ENCODE peak calls at places on chromosome X, in eight cellular contexts. S is pancreas; A is uterus; O is CD4-positive, alpha-beta T cell; N is right atrium auricular region; H is H1; U is dorsolateral prefrontal cortex; Y is LNCaP clone FGC. P is an unnamed sample.

GRCh38 chrX:41025926-41026325 is 59.3 kb upstream of the USP9X start:
- DNase-seq in Y (no peak), S (no peak), O (no peak), N (no peak), U (no peak), H (no peak), A (no peak), P (no peak)

GRCh38 chrX:87728024-87728423 is 210.4 kb downstream of the KLHL4 start:
- DNase-seq in U (no peak), A (no peak), O (no peak), H (no peak), Y (no peak), N (no peak), S (no peak), P (no peak)

GRCh38 chrX:150647331-150647730 is 45.9 kb upstream of the MTMR1 start:
- DNase-seq in O (no peak), N (no peak), S (no peak), U (no peak), A (no peak), H (no peak), Y (no peak), P (no peak)

GRCh38 chrX:3697701-3698279 is 15.7 kb downstream of the PRKX start:
- DNase-seq in Y (no peak), O (no peak), H (no peak), S (peak), A (no peak), U (peak), N (peak), P (no peak)

GRCh38 chrX:17591741-17592110 is 145.6 kb upstream of the SCML1 start:
- DNase-seq in O (no peak), H (no peak), Y (no peak), N (no peak), A (no peak), S (no peak), U (no peak), P (no peak)

GRCh38 chrX:3811331-3812311 is 98.2 kb upstream of the PRKX start:
- DNase-seq in O (peak), N (no peak), H (no peak), A (no peak), S (no peak), Y (no peak), U (no peak), P (no peak)

GRCh38 chrX:134898450-134898849 is 92.3 kb upstream of the SMIM10 start:
- DNase-seq in H (no peak), U (no peak), S (no peak), A (no peak), N (no peak), Y (no peak), O (no peak), P (no peak)

GRCh38 chrX:129980540-129981206 is 1.8 kb upstream of the BCORL1 start:
- DNase-seq in U (peak), N (no peak), H (peak), O (no peak), A (peak), Y (no peak), S (peak), P (peak)

GRCh38 chrX:130079824-130080406 is 30.4 kb downstream of the ELF4 start:
- DNase-seq in S (no peak), N (peak), A (peak), H (no peak), U (peak), O (peak), Y (peak), P (no peak)

GRCh38 chrX:112359906-112360305 is 277.3 kb upstream of the TRPC5 start:
- DNase-seq in A (no peak), N (no peak), H (no peak), Y (no peak), O (no peak), S (no peak), U (no peak), P (no peak)

GRCh38 chrX:106177106-106177981 is 9.2 kb downstream of the PWWP3B start:
- DNase-seq in A (peak), N (no peak), H (peak), O (no peak), U (peak), S (peak), Y (no peak), P (no peak)

GRCh38 chrX:20521245-20521644 is 254.5 kb upstream of the RPS6KA3 start:
- DNase-seq in Y (no peak), H (no peak), O (no peak), N (no peak), S (no peak), A (no peak), U (no peak), P (no peak)

GRCh38 chrX:78658851-78659744 is at the start of gene RTL3:
- DNase-seq in Y (no peak), U (no peak), S (no peak), H (no peak), O (no peak), A (no peak), N (no peak), P (no peak)

GRCh38 chrX:112521658-112522057 is 158.1 kb downstream of the LHFPL1 start:
- DNase-seq in N (no peak), O (no peak), A (no peak), S (no peak), H (no peak), Y (no peak), U (no peak), P (no peak)

GRCh38 chrX:67700607-67701006 is 156.8 kb downstream of the AR start:
- DNase-seq in N (no peak), O (no peak), U (no peak), S (no peak), H (no peak), A (no peak), Y (no peak), P (no peak)

GRCh38 chrX:112830540-112830939 is 10.1 kb downstream of the AMOT start:
- DNase-seq in Y (no peak), A (no peak), O (no peak), N (no peak), S (no peak), U (no peak), H (no peak), P (no peak)

GRCh38 chrX:135003876-135004623 is 13.3 kb downstream of the SMIM10 start:
- DNase-seq in A (peak), S (peak), H (peak), U (peak), Y (peak), N (peak), O (peak), P (peak)

GRCh38 chrX:87526281-87526680 is 8.7 kb downstream of the KLHL4 start:
- DNase-seq in A (no peak), H (no peak), S (no peak), N (no peak), Y (no peak), O (no peak), U (no peak), P (no peak)

GRCh38 chrX:24493740-24494543 is 28.9 kb downstream of the PDK3 start:
- DNase-seq in A (no peak), Y (peak), H (no peak), U (no peak), S (no peak), O (no peak), N (no peak), P (no peak)

GRCh38 chrX:24495700-24496099 is 30.6 kb downstream of the PDK3 start:
- DNase-seq in A (no peak), Y (no peak), O (no peak), U (no peak), N (no peak), S (no peak), H (no peak), P (no peak)

GRCh38 chrX:24498975-24499374 is 33.9 kb downstream of the PDK3 start:
- DNase-seq in U (no peak), Y (no peak), A (no peak), H (no peak), O (no peak), S (no peak), N (no peak), P (no peak)

GRCh38 chrX:24494544-24495113 is 29.5 kb downstream of the PDK3 start:
- DNase-seq in H (no peak), U (no peak), O (no peak), Y (peak), S (no peak), N (no peak), A (no peak), P (no peak)

GRCh38 chrX:24498181-24498580 is 33.1 kb downstream of the PDK3 start:
- DNase-seq in Y (no peak), O (peak), U (no peak), H (no peak), S (no peak), N (no peak), A (peak), P (no peak)
- TF ChIP-seq CTCF in Y (peak), O (peak), U (no peak), H (peak), S (no peak), N (peak), A (peak), P (peak)

GRCh38 chrX:53076671-53077070 is 5.5 kb upstream of the TSPYL2 start:
- DNase-seq in H (no peak), Y (no peak), O (no peak), N (no peak), A (no peak), S (no peak), U (no peak), P (no peak)

GRCh38 chrX:53080628-53081580 is 1.3 kb upstream of the TSPYL2 start:
- DNase-seq in N (no peak), Y (no peak), A (no peak), U (no peak), S (no peak), O (peak), H (no peak), P (peak)

GRCh38 chrX:53078943-53079342 is 3.2 kb upstream of the TSPYL2 start:
- DNase-seq in N (no peak), Y (no peak), H (no peak), O (no peak), U (no peak), A (no peak), S (no peak), P (no peak)

GRCh38 chrX:53074987-53075386 is 7.2 kb upstream of the TSPYL2 start:
- DNase-seq in Y (no peak), N (no peak), H (no peak), O (no peak), A (no peak), U (no peak), S (no peak), P (no peak)

DNA sequence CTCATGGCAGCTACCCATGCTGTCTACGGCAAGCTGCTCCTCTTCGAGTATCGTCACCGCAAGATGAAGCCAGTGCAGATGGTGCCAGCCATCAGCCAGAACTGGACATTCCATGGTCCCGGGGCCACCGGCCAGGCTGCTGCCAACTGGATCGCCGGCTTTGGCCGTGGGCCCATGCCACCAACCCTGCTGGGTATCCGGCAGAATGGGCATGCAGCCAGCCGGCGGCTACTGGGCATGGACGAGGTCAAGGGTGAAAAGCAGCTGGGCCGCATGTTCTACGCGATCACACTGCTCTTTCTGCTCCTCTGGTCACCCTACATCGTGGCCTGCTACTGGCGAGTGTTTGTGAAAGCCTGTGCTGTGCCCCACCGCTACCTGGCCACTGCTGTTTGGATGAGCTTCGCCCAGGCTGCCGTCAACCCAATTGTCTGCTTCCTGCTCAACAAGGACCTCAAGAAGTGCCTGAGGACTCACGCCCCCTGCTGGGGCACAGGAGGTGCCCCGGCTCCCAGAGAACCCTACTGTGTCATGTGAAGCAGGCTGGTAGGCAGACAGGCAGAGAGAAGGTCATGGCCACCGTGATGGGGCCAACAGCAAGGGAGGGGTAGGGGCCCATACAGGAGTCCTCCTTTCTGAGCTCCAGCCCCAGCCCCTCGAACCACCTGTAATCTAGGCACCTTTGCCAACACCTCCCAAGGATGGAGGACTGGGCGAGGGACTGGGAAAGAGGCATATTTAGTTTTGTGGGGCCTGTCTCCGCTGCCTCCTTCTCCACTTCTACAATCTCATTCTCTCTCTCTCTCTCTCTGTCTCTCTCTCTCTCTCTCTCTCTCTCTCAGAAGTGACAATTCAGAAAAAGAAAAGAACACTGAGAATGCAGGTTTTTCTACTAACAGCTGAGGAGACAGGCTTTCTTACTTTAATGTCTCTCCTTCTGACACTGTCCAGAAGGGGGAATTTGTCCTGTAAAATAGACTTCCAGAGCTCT is 4.7 kb upstream of the TSPYL2 start:
- DNase-seq in S (no peak), O (no peak), U (no peak), N (no peak), A (no peak), Y (no peak), H (no peak), P (no peak)
- TF ChIP-seq CTCF in S (no peak), O (no peak), U (no peak), N (no peak), A (no peak), Y (no peak), H (no peak), P (no peak)

GRCh38 chrX:109049416-109049815 is 313.1 kb upstream of the IRS4 start:
- DNase-seq in Y (no peak), N (no peak), A (no peak), S (no peak), O (no peak), H (no peak), U (no peak), P (no peak)

GRCh38 chrX:109049903-109050302 is 313.5 kb upstream of the IRS4 start:
- DNase-seq in A (no peak), S (no peak), H (no peak), O (no peak), Y (no peak), N (no peak), U (no peak), P (no peak)
- TF ChIP-seq CTCF in A (no peak), S (no peak), H (peak), O (no peak), Y (peak), N (no peak), U (no peak), P (peak)

GRCh38 chrX:70424801-70425200 is 1.7 kb downstream of the GDPD2 start:
- DNase-seq in H (no peak), Y (no peak), U (no peak), A (no peak), N (no peak), O (no peak), S (no peak), P (no peak)

GRCh38 chrX:70426286-70427278 is 3.5 kb downstream of the GDPD2 start:
- DNase-seq in N (no peak), Y (no peak), H (no peak), S (no peak), A (no peak), U (no peak), O (no peak), P (no peak)

GRCh38 chrX:70421618-70422017 is 1.5 kb upstream of the GDPD2 start:
- DNase-seq in A (no peak), O (no peak), N (no peak), Y (no peak), U (peak), H (peak), S (no peak), P (no peak)

GRCh38 chrX:70423937-70424336 is 823 bp downstream of the GDPD2 start:
- DNase-seq in Y (no peak), U (no peak), H (no peak), N (no peak), O (no peak), A (no peak), S (no peak), P (no peak)

GRCh38 chrX:70422886-70423336 is at the start of gene GDPD2:
- DNase-seq in S (no peak), H (peak), N (no peak), U (no peak), Y (no peak), A (no peak), O (no peak), P (no peak)
- TF ChIP-seq CTCF in S (peak), H (peak), N (peak), U (no peak), Y (peak), A (no peak), O (no peak), P (peak)

DNA sequence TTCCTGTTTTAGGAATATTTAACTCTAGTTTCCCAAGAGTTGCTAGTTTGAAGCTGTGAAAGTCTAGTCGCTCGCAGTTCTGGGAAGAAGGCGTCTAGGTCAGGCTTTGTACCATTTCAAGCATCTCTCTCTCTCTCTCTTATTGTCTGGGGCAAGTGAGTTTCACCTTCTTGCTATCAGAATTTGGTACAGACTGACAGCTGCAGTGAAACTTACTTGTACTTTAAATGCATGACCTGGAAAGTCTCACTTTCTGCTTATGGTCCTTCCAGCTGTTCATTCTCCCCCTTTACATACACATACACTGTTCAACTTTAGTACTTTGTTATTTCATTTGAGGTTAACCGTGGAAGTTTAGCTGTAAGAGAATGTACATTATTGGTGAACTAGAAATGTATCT is 4.4 kb downstream of the FRMPD4 start:
- DNase-seq in Y (no peak), N (no peak), H (no peak), S (no peak), U (no peak), A (no peak), O (no peak), P (no peak)
- TF ChIP-seq CTCF in Y (no peak), N (no peak), H (no peak), S (no peak), U (no peak), A (no peak), O (no peak), P (no peak)

GRCh38 chrX:8663325-8663724 is 68.6 kb downstream of the ANOS1 start:
- DNase-seq in S (no peak), N (no peak), H (no peak), Y (no peak), U (no peak), A (no peak), O (no peak), P (no peak)

GRCh38 chrX:8653956-8654355 is 78.0 kb downstream of the ANOS1 start:
- DNase-seq in N (no peak), S (no peak), U (no peak), H (no peak), O (no peak), Y (peak), A (no peak), P (no peak)

DNA sequence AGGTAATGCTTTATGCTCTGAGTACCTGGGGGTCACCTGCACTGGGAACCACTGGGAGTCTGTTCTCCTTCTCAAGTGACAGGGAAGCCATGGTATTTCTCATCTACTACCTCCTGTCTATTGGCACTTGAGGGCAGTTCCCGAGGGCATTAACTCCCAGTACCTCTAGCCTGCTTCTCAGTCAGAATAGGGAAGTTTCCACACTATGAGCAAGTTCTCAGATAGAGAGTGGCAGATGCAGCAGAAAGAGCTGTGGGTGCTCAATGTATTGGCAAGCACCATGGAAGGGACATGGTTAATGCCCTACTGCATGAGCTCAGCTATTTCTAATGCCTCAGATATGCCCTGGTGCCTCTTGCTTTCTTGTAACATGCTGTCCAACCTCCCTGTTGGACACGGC is 74.1 kb downstream of the ANOS1 start:
- DNase-seq in O (no peak), U (no peak), H (no peak), A (no peak), N (no peak), S (no peak), Y (no peak), P (no peak)
- TF ChIP-seq CTCF in O (no peak), U (no peak), H (no peak), A (no peak), N (no peak), S (no peak), Y (no peak), P (no peak)

GRCh38 chrX:49177338-49177833 is 5.7 kb downstream of the PLP2 start:
- DNase-seq in Y (no peak), H (no peak), A (no peak), U (no peak), O (no peak), N (no peak), S (no peak), P (no peak)
- TF ChIP-seq CTCF in Y (no peak), H (peak), A (no peak), U (no peak), O (no peak), N (peak), S (no peak), P (no peak)

GRCh38 chrX:138037548-138037947 is 471.6 kb downstream of the ZIC3 start:
- DNase-seq in U (no peak), A (no peak), S (no peak), N (no peak), Y (no peak), O (no peak), H (no peak), P (no peak)

GRCh38 chrX:138031715-138032114 is 465.8 kb downstream of the ZIC3 start:
- DNase-seq in U (no peak), O (no peak), Y (no peak), S (no peak), A (no peak), N (no peak), H (no peak), P (no peak)

DNA sequence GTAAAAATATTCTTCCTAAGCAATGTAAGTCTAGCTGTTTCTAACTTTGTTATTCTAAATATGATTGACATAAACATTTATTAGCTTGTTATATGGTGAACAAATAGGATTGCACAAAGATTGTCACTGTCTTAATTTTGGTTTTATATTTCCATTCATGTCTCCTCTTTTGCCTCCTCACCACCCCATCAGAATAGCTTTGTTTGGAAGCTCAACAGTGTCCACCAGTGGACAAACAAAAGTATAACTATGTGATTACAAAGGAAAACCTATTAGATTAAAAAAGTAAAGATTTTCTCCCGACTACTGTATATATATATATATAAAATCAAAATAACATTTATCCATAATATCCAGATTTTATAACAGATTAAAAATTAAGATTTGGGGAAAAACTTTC is 468.2 kb downstream of the ZIC3 start:
- DNase-seq in H (no peak), S (no peak), A (no peak), O (no peak), Y (no peak), N (no peak), U (no peak), P (no peak)
- TF ChIP-seq CTCF in H (peak), S (no peak), A (no peak), O (no peak), Y (peak), N (peak), U (no peak), P (peak)

DNA sequence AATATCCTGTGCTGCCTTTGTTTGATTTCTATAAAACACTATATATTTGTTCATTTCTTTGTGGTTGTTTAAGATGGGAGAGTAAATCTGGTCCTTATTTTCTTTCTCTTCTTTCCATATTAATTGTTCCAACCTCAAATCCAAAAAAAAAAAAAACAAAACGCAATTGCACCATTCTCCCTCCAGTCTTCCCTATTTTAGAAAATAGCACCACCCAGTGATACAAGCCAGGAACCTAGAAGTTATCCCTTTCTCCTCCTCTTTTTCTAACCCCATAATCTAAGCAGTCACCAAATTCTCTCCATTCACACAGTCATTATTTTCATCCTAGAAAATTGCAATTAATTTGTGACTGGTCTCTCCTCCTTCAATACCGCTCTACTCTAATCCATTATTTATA is 107.8 kb downstream of the GABRA3 start:
- DNase-seq in A (no peak), N (no peak), Y (no peak), H (no peak), S (no peak), U (no peak), O (no peak), P (no peak)
- TF ChIP-seq CTCF in A (no peak), N (no peak), Y (peak), H (no peak), S (no peak), U (no peak), O (no peak), P (no peak)

P was measured in type B pancreatic cell.